ENCODE peak calls at places on chromosome 4, in four cellular contexts. W, R, I and Q are unnamed samples.

GRCh38 chr4:94202769-94203168 is 4.9 kb upstream of the SMARCAD1 start:
- DNase-seq in I (no peak), R (no peak), W (no peak), Q (no peak)

GRCh38 chr4:8706221-8707044 is 113.9 kb downstream of the CPZ start:
- DNase-seq in I (no peak), R (peak), W (peak), Q (peak)

GRCh38 chr4:168174308-168174707 is 82.0 kb downstream of the ANXA10 start:
- DNase-seq in W (no peak), R (no peak), I (no peak), Q (no peak)

GRCh38 chr4:145436793-145437192 is 44.9 kb upstream of the SMAD1 start:
- DNase-seq in W (no peak), I (no peak), R (no peak), Q (no peak)

GRCh38 chr4:122854444-122854843 is 27.8 kb downstream of the FGF2 start:
- DNase-seq in W (peak), I (peak), R (no peak), Q (no peak)

GRCh38 chr4:13219971-13220370 is 264.2 kb downstream of the RAB28 start:
- DNase-seq in I (no peak), R (no peak), W (no peak), Q (no peak)

GRCh38 chr4:80361329-80361900 is 25.9 kb downstream of the CFAP299 start:
- DNase-seq in R (no peak), I (no peak), W (no peak), Q (no peak)

GRCh38 chr4:180141734-180142133 is 2101.5 kb upstream of the TENM3 start:
- DNase-seq in R (no peak), I (no peak), W (no peak), Q (no peak)

GRCh38 chr4:3186609-3187008 is 62.4 kb upstream of the MSANTD1 start:
- DNase-seq in W (no peak), R (no peak), I (no peak), Q (peak)

GRCh38 chr4:59571805-59572430 is 1628.2 kb upstream of the ADGRL3 start:
- DNase-seq in W (no peak), R (no peak), I (no peak), Q (no peak)

GRCh38 chr4:176549161-176549865 is 229.5 kb downstream of the SPCS3 start:
- DNase-seq in W (no peak), R (no peak), I (no peak), Q (no peak)

GRCh38 chr4:159075531-159075932 is 27.3 kb upstream of the RAPGEF2 start:
- DNase-seq in I (no peak), R (no peak), W (no peak), Q (no peak)

GRCh38 chr4:69568787-69569186 is 70.7 kb downstream of the UGT2A2 start:
- DNase-seq in R (no peak), I (no peak), W (no peak), Q (no peak)

GRCh38 chr4:53315300-53315699 is 50.6 kb downstream of the SCFD2 start:
- DNase-seq in I (no peak), R (no peak), W (no peak), Q (no peak)

GRCh38 chr4:73379946-73380345 is 24.1 kb upstream of the ALB start:
- DNase-seq in W (no peak), I (no peak), R (no peak), Q (no peak)

GRCh38 chr4:56410247-56410646 is 23.0 kb upstream of the AASDH start:
- DNase-seq in I (peak), R (no peak), W (peak), Q (peak)

GRCh38 chr4:48047421-48047844 is 30.9 kb downstream of the NIPAL1 start:
- DNase-seq in R (no peak), I (no peak), W (peak), Q (no peak)
- TF ChIP-seq POLR2A in R (no peak), I (no peak), W (no peak), Q (no peak)

GRCh38 chr4:24141836-24142235 is 252.0 kb upstream of the PPARGC1A start:
- DNase-seq in R (no peak), W (no peak), I (no peak), Q (no peak)

GRCh38 chr4:24137596-24137962 is 247.7 kb upstream of the PPARGC1A start:
- DNase-seq in R (no peak), I (no peak), W (peak), Q (no peak)

GRCh38 chr4:24143741-24144140 is 253.9 kb upstream of the PPARGC1A start:
- DNase-seq in W (no peak), I (no peak), R (no peak), Q (no peak)

GRCh38 chr4:24140892-24141291 is 251.0 kb upstream of the PPARGC1A start:
- DNase-seq in I (no peak), W (no peak), R (no peak), Q (no peak)

GRCh38 chr4:24137963-24138601 is 248.2 kb upstream of the PPARGC1A start:
- DNase-seq in R (no peak), W (peak), I (no peak), Q (no peak)
- H3K4me3 ChIP-seq in R (no peak), W (no peak), I (no peak), Q (no peak)

DNA sequence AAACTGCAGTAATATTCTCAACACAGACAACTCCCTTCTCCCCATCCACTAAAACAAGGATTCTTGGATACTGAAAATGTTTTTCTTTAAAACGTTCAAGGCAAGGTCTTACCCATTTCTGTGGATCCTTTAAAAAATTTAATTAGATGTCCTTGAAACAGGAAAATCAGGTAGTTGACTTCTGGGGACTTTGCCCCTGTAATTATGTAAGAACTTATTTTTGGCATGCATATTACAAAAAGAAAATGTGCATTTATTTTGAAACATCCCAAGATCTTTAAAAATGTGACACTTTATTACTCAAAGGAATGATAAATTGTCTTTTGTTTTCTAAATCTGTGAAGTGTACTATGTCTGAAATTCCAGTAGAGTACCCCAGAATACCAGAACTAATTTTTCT is 25.8 kb downstream of the GUCY1B1 start:
- DNase-seq in W (no peak), R (no peak), I (no peak), Q (no peak)
- TF ChIP-seq CTCF in W (no peak), R (no peak), I (no peak), Q (no peak)

GRCh38 chr4:25454491-25454890 is 77.4 kb downstream of the ANAPC4 start:
- DNase-seq in W (no peak), I (no peak), R (no peak), Q (no peak)

GRCh38 chr4:25451676-25452075 is 74.6 kb downstream of the ANAPC4 start:
- DNase-seq in W (no peak), R (no peak), I (no peak), Q (no peak)

GRCh38 chr4:25452081-25452480 is 75.0 kb downstream of the ANAPC4 start:
- DNase-seq in R (no peak), W (no peak), I (no peak), Q (no peak)

GRCh38 chr4:25457053-25457715 is 80.1 kb downstream of the ANAPC4 start:
- DNase-seq in I (no peak), R (no peak), W (no peak), Q (no peak)
- TF ChIP-seq POLR2A in I (no peak), R (no peak), W (no peak), Q (no peak)

GRCh38 chr4:38867478-38868054 is at the start of gene FAM114A1:
- DNase-seq in I (peak), R (peak), W (peak), Q (peak)
- H3K4me3 ChIP-seq in I (peak), R (peak), W (peak), Q (peak)

GRCh38 chr4:27350161-27350560 is 489.5 kb downstream of the STIM2 start:
- DNase-seq in W (no peak), I (no peak), R (no peak), Q (no peak)
- TF ChIP-seq CTCF in W (no peak), I (no peak), R (no peak), Q (no peak)

GRCh38 chr4:1578968-1579833 is 104.9 kb downstream of the FAM53A start:
- DNase-seq in R (peak), W (peak), I (peak), Q (peak)

GRCh38 chr4:1577818-1578217 is 106.3 kb downstream of the FAM53A start:
- DNase-seq in W (no peak), R (no peak), I (no peak), Q (no peak)

GRCh38 chr4:1578301-1578781 is 105.8 kb downstream of the FAM53A start:
- DNase-seq in I (no peak), R (no peak), W (no peak), Q (no peak)

GRCh38 chr4:1582227-1582626 is 101.9 kb downstream of the FAM53A start:
- DNase-seq in R (no peak), W (peak), I (no peak), Q (no peak)

GRCh38 chr4:1579834-1580686 is 104.1 kb downstream of the FAM53A start:
- DNase-seq in W (peak), R (peak), I (no peak), Q (peak)
- TF ChIP-seq POLR2A in W (peak), R (peak), I (peak), Q (peak)

GRCh38 chr4:85128246-85129204 is 162.0 kb upstream of the WDFY3 start:
- DNase-seq in R (no peak), W (no peak), I (no peak), Q (no peak)
- H3K4me3 ChIP-seq in R (no peak), W (no peak), I (no peak), Q (no peak)

DNA sequence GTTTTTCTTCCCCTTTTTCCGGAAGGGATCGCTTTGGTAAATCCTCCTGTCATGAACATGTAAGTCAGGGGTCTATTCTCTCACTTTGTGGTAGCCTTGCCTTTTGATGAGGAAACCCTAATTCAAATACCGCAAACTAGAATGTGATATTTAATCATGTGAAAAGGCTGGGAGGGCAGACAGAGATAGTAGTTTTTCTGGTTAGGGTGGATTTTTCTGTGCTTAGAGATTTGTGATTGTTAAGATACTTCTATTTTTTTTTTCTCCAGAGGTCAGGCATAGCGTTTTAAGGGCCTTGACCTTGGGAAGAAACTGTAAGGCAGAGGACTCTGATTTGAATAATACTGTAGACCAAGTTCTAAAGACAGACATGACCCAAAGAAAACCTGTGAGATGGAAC is 41.8 kb upstream of the PACRGL start:
- DNase-seq in I (no peak), W (no peak), R (no peak), Q (no peak)
- TF ChIP-seq CTCF in I (no peak), W (no peak), R (no peak), Q (no peak)